ENCODE peak calls at places on chromosomes 6 and 20, in six cellular contexts. One of them, this sample, is unnamed.

GRCh38 chr6:33978593-33979150 is 167.2 kb downstream of the GRM4 start:
- DNase-seq in ovary: no peak
- DNase-seq in uterus: no peak
- DNase-seq in erythroblast: no peak
- DNase-seq in endothelial cell of umbilical vein: no peak
- DNase-seq in A549: no peak
- DNase-seq in this sample: no peak

GRCh38 chr6:125511809-125512341 is 210.1 kb upstream of the HDDC2 start:
- DNase-seq in A549: no peak
- DNase-seq in uterus: no peak
- DNase-seq in endothelial cell of umbilical vein: peak
- DNase-seq in ovary: no peak
- DNase-seq in erythroblast: no peak
- DNase-seq in this sample: no peak

GRCh38 chr6:125780540-125781306 is 10.0 kb upstream of the NCOA7 start:
- DNase-seq in A549: peak
- DNase-seq in ovary: peak
- DNase-seq in erythroblast: peak
- DNase-seq in endothelial cell of umbilical vein: peak
- DNase-seq in uterus: peak
- DNase-seq in this sample: peak

GRCh38 chr6:169454204-169454871 is 200.7 kb upstream of the THBS2 start:
- DNase-seq in erythroblast: peak
- DNase-seq in A549: no peak
- DNase-seq in endothelial cell of umbilical vein: no peak
- DNase-seq in uterus: peak
- DNase-seq in ovary: no peak
- DNase-seq in this sample: peak

GRCh38 chr6:2976571-2977085 is 5.3 kb upstream of the SERPINB6 start:
- DNase-seq in endothelial cell of umbilical vein: peak
- DNase-seq in erythroblast: no peak
- DNase-seq in uterus: no peak
- DNase-seq in A549: peak
- DNase-seq in ovary: no peak
- DNase-seq in this sample: no peak

GRCh38 chr6:26533532-26533931 is 4.6 kb upstream of the HMGN4 start:
- DNase-seq in A549: no peak
- DNase-seq in ovary: no peak
- DNase-seq in endothelial cell of umbilical vein: no peak
- DNase-seq in erythroblast: no peak
- DNase-seq in uterus: no peak
- DNase-seq in this sample: no peak

GRCh38 chr6:190596-191395 is 101.5 kb upstream of the DUSP22 start:
- DNase-seq in A549: no peak
- DNase-seq in erythroblast: no peak
- DNase-seq in endothelial cell of umbilical vein: no peak
- DNase-seq in uterus: no peak
- DNase-seq in ovary: no peak
- DNase-seq in this sample: peak

GRCh38 chr6:45590751-45591184 is 213.0 kb upstream of the SUPT3H start:
- DNase-seq in ovary: peak
- DNase-seq in A549: no peak
- DNase-seq in erythroblast: no peak
- DNase-seq in endothelial cell of umbilical vein: no peak
- DNase-seq in uterus: peak
- DNase-seq in this sample: no peak

GRCh38 chr6:168088161-168089106 is 9.4 kb upstream of the FRMD1 start:
- DNase-seq in A549: no peak
- DNase-seq in erythroblast: no peak
- DNase-seq in uterus: peak
- DNase-seq in ovary: peak
- DNase-seq in endothelial cell of umbilical vein: no peak
- DNase-seq in this sample: no peak

GRCh38 chr20:57894096-57894495 is 184.3 kb upstream of the PMEPA1 start:
- DNase-seq in uterus: no peak
- DNase-seq in erythroblast: no peak
- DNase-seq in A549: no peak
- DNase-seq in ovary: no peak
- DNase-seq in endothelial cell of umbilical vein: no peak
- DNase-seq in this sample: no peak

GRCh38 chr6:72811971-72812421 is 190.1 kb downstream of the KCNQ5 start:
- DNase-seq in ovary: no peak
- DNase-seq in uterus: no peak
- DNase-seq in endothelial cell of umbilical vein: peak
- DNase-seq in erythroblast: no peak
- DNase-seq in A549: no peak
- DNase-seq in this sample: no peak

GRCh38 chr6:167568407-167569024 is 243.6 kb downstream of the TTLL2 start:
- DNase-seq in A549: no peak
- DNase-seq in endothelial cell of umbilical vein: no peak
- DNase-seq in ovary: no peak
- DNase-seq in erythroblast: no peak
- DNase-seq in uterus: no peak
- DNase-seq in this sample: peak

GRCh38 chr20:50127587-50128519 is 14.9 kb upstream of the UBE2V1 start:
- DNase-seq in erythroblast: no peak
- DNase-seq in endothelial cell of umbilical vein: no peak
- DNase-seq in uterus: no peak
- DNase-seq in ovary: no peak
- DNase-seq in A549: no peak
- DNase-seq in this sample: no peak

GRCh38 chr20:50128520-50128905 is 15.6 kb upstream of the UBE2V1 start:
- DNase-seq in A549: no peak
- DNase-seq in ovary: no peak
- DNase-seq in erythroblast: no peak
- DNase-seq in endothelial cell of umbilical vein: no peak
- DNase-seq in uterus: no peak
- DNase-seq in this sample: no peak

GRCh38 chr20:50124496-50124895 is 11.5 kb upstream of the UBE2V1 start:
- DNase-seq in ovary: no peak
- DNase-seq in erythroblast: no peak
- DNase-seq in A549: no peak
- DNase-seq in endothelial cell of umbilical vein: no peak
- DNase-seq in uterus: no peak
- DNase-seq in this sample: no peak

GRCh38 chr20:50129662-50130345 is 16.9 kb upstream of the UBE2V1 start:
- DNase-seq in ovary: no peak
- DNase-seq in uterus: no peak
- DNase-seq in erythroblast: peak
- DNase-seq in endothelial cell of umbilical vein: no peak
- DNase-seq in A549: peak
- DNase-seq in this sample: no peak

GRCh38 chr20:50126662-50127061 is 13.7 kb upstream of the UBE2V1 start:
- DNase-seq in ovary: no peak
- DNase-seq in erythroblast: no peak
- DNase-seq in uterus: no peak
- DNase-seq in endothelial cell of umbilical vein: no peak
- DNase-seq in A549: no peak
- DNase-seq in this sample: no peak
- TF ChIP-seq POLR2A in ovary: no peak
- TF ChIP-seq POLR2A in erythroblast: no peak
- TF ChIP-seq POLR2A in uterus: no peak
- TF ChIP-seq POLR2A in endothelial cell of umbilical vein: no peak
- TF ChIP-seq POLR2A in A549: no peak
- TF ChIP-seq POLR2A in this sample: no peak

DNA sequence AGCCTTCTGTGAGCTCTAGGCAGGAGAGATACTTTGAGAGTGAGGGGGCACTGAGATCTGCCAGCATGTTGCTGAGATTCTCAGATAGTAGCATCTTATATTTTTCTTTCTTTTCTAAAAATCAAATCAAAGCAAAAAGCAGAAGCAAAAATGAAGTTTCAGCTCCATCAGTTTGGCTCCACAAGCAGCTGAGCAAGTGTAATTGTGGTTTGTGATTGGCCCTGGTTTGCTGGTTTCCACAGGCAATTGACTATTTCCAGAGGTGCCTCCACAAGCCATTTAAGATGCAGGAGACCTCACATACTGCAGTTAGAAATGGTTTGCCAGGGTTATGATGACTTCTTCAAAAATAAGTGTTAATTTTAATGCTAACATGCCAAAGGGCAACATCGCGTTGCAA is 4.3 kb downstream of the SLC35D3 start:
- DNase-seq in endothelial cell of umbilical vein: no peak
- DNase-seq in A549: no peak
- DNase-seq in uterus: no peak
- DNase-seq in ovary: no peak
- DNase-seq in erythroblast: no peak
- DNase-seq in this sample: no peak
- TF ChIP-seq POLR2A in endothelial cell of umbilical vein: no peak
- TF ChIP-seq POLR2A in A549: no peak
- TF ChIP-seq POLR2A in uterus: no peak
- TF ChIP-seq POLR2A in ovary: no peak
- TF ChIP-seq POLR2A in erythroblast: no peak
- TF ChIP-seq POLR2A in this sample: no peak

DNA sequence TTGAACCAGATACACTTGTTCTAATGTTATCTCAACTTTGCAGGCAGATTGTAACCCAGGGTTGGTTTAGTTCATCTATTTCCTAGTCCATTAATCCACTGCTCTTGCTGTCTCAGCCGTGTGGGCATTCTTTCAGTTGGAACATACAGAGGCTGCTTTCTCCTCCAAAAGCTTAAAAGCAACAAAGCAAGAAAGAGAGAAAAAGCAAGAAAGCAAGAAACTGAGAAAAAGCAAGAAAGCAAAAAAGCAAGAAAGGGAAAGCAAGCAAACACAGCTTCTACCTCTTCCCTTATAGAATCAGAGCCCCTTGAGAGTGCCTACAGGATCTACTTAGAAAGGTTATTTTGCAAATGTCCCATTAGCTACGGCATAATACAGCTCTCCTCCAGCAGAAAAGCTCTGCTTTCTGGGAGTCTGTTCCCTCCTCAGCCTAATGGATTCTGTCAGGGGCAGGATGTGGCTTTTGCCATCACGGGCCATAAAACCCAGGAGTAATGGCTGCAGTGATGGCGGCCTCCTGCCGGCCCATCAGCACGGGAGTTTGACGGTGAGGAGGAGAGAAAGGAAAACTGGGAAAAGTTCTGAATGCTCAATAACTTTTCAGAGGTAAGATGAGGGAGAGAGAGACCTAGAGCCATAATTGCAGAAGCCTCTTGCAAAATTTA is 156.8 kb upstream of the JARID2 start:
- DNase-seq in A549: no peak
- DNase-seq in ovary: no peak
- DNase-seq in erythroblast: peak
- DNase-seq in endothelial cell of umbilical vein: no peak
- DNase-seq in uterus: no peak
- DNase-seq in this sample: no peak
- TF ChIP-seq POLR2A in A549: no peak
- TF ChIP-seq POLR2A in ovary: no peak
- TF ChIP-seq POLR2A in erythroblast: peak
- TF ChIP-seq POLR2A in endothelial cell of umbilical vein: no peak
- TF ChIP-seq POLR2A in uterus: no peak
- TF ChIP-seq POLR2A in this sample: no peak

DNA sequence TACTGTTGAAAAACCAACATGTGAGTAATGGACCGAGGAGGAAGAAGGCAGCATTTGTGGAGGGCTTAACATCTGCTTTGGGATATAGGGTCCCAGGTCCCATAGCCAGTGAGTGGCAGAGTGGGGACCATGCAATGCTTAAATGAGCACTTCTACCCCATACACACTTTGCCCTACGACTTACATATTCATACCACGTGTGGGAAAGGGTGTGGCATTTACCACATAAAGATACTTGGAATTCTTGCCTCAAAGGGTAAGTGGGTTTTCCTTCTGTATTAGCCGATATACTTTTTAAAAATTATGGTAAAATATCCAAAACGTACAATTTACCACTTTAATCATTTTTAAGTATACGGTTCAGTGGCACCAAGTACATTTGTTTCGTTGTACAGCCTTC is 199.3 kb downstream of the BACH2 start:
- DNase-seq in endothelial cell of umbilical vein: no peak
- DNase-seq in ovary: no peak
- DNase-seq in erythroblast: no peak
- DNase-seq in A549: no peak
- DNase-seq in uterus: no peak
- DNase-seq in this sample: no peak
- TF ChIP-seq POLR2A in endothelial cell of umbilical vein: no peak
- TF ChIP-seq POLR2A in ovary: no peak
- TF ChIP-seq POLR2A in erythroblast: no peak
- TF ChIP-seq POLR2A in A549: no peak
- TF ChIP-seq POLR2A in uterus: no peak
- TF ChIP-seq POLR2A in this sample: no peak

DNA sequence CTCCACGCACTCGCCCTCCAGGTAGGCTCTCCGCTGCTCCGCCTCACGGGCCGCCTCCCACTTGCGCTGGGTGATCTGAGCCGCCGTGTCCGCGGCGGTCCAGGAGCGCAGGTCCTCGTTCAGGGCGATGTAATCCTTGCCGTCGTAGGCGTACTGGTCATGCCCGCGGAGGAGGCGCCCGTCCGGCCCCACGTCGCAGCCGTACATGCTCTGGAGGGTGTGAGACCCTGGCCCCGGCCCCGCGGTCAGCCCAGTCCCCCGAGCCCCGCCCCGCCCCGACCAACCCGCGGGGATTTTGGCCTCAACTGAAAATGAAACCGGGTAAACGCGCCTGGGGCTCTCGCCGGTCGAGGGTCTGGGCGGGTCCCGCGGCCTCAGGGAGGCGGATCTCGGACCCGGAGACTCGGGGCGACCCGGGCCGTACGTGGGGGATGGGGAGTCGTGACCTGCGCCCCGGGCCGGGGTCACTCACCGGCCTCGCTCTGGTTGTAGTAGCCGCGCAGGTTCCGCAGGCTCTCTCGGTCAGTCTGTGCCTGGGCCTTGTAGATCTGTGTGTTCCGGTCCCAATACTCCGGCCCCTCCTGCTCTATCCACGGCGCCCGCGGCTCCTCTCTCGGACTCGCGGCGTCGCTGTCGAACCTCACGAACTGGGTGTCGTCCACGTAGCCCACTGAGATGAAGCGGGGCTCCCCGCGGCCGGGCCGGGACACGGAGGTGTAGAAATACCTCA is 598 bp downstream of the HLA-B start:
- DNase-seq in A549: no peak
- DNase-seq in uterus: peak
- DNase-seq in erythroblast: peak
- DNase-seq in ovary: peak
- DNase-seq in endothelial cell of umbilical vein: peak
- DNase-seq in this sample: no peak
- TF ChIP-seq POLR2A in A549: no peak
- TF ChIP-seq POLR2A in uterus: no peak
- TF ChIP-seq POLR2A in erythroblast: no peak
- TF ChIP-seq POLR2A in ovary: no peak
- TF ChIP-seq POLR2A in endothelial cell of umbilical vein: no peak
- TF ChIP-seq POLR2A in this sample: no peak